ENCODE peak calls at places on chromosome 12, in ten cellular contexts. I is tibial artery; C is ovary; O is PC-3; A is lung; H is CD8-positive, alpha-beta memory T cell; Q is heart left ventricle; G is esophagus muscularis mucosa; J is neuronal stem cell; Z is Panc1. W is an unnamed sample. For H3K4me1, the result is how much of the 10 kb centered on the place peaks cover.

GRCh38 chr12:49568442-49568776 is 467 bp upstream of the MCRS1 start:
- DNase-seq in Z (no peak), A (no peak), H (no peak), Q (no peak), J (no peak), G (no peak), C (no peak), I (no peak), O (no peak), W (no peak)

GRCh38 chr12:8780389-8780788 is 42.0 kb upstream of the A2ML1 start:
- DNase-seq in H (no peak), A (no peak), J (no peak), I (no peak), Z (peak), C (no peak), Q (no peak), O (peak), G (no peak), W (peak)

GRCh38 chr12:103326190-103326589 is 169.6 kb downstream of the C12orf42 start:
- DNase-seq in J (peak), Q (no peak), G (no peak), O (peak), H (no peak), C (no peak), I (no peak), Z (no peak), A (no peak), W (peak)

GRCh38 chr12:103495783-103496456 is at the start of gene C12orf42:
- DNase-seq in A (no peak), Z (peak), Q (no peak), O (peak), I (no peak), J (peak), G (no peak), C (no peak), H (no peak), W (no peak)

GRCh38 chr12:80188566-80188965 is 89.2 kb downstream of the OTOGL start:
- DNase-seq in Z (no peak), G (no peak), H (no peak), J (no peak), Q (no peak), C (no peak), A (no peak), O (no peak), I (no peak), W (no peak)

GRCh38 chr12:102051431-102051965 is 10.3 kb downstream of the WASHC3 start:
- DNase-seq in A (no peak), O (no peak), J (no peak), Q (no peak), H (no peak), G (no peak), I (no peak), C (no peak), Z (no peak), W (no peak)

GRCh38 chr12:124676725-124677462 is 109.5 kb upstream of the NCOR2 start:
- DNase-seq in C (no peak), G (no peak), J (no peak), Z (no peak), O (no peak), A (no peak), H (no peak), Q (no peak), I (no peak), W (no peak)

GRCh38 chr12:66132408-66132807 is 1.9 kb upstream of the LLPH start:
- DNase-seq in C (no peak), G (no peak), I (no peak), O (peak), A (no peak), Z (peak), J (no peak), Q (peak), H (no peak), W (peak)

GRCh38 chr12:9702239-9702638 is 30.7 kb downstream of the CLECL1 start:
- DNase-seq in C (no peak), G (no peak), Q (no peak), Z (no peak), I (no peak), J (no peak), A (no peak), H (no peak), O (no peak), W (no peak)

GRCh38 chr12:95117178-95117599 is 43.8 kb upstream of the NR2C1 start:
- DNase-seq in J (peak), H (peak), A (peak), C (peak), I (peak), G (no peak), Z (no peak), O (peak), Q (peak), W (peak)

GRCh38 chr12:16474801-16475200 is 127.4 kb downstream of the MGST1 start:
- DNase-seq in J (no peak), O (no peak), Z (no peak), A (no peak), H (no peak), G (no peak), C (no peak), I (no peak), Q (no peak), W (no peak)

GRCh38 chr12:129847063-129847462 is 56.8 kb downstream of the TMEM132D start:
- DNase-seq in G (no peak), C (no peak), J (no peak), A (no peak), I (no peak), H (no peak), Z (no peak), Q (no peak), O (no peak), W (no peak)

DNA sequence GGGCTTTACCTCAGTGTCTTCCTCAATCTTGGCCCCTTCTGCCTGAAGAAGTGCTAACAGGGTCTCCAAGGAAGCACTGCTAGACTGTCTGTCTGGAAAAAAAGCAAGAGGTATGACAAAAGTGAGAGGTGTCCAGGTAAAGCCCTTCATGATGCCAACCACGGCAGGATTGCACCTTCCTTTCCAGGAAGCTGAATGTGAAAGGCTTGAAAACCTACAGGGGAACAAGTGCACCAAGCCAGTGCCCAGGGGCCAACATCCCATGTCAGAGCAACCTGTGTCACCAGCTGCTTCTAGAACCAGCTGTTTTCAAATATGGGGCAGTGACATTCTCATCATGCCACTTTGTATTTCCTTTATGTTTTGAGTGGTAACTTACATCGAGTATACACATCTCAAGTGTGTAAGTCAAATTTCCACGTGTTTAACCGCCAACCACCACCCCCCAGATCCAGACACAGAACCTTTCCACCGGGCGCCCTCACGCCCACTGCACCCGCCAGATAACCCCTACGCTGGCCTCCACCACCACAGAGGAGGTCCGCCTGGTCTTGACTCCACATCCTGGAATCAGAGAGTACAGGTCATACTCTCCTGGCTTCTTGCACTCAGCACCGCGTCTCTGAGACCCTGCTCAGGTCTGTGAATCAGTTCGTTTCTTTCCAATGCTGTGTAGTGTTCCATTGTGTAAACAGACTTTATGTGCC is 27.3 kb downstream of the VPS37B start:
- DNase-seq in Q (no peak), I (peak), C (no peak), A (no peak), G (no peak), H (no peak), O (no peak), Z (no peak), J (no peak), W (no peak)
- H3K4me1 ChIP-seq in Q (half or more), I (under half), C (under half), A (under half), G (half or more), H (under half), O (under half), Z (half or more), J (under half), W (under half)

DNA sequence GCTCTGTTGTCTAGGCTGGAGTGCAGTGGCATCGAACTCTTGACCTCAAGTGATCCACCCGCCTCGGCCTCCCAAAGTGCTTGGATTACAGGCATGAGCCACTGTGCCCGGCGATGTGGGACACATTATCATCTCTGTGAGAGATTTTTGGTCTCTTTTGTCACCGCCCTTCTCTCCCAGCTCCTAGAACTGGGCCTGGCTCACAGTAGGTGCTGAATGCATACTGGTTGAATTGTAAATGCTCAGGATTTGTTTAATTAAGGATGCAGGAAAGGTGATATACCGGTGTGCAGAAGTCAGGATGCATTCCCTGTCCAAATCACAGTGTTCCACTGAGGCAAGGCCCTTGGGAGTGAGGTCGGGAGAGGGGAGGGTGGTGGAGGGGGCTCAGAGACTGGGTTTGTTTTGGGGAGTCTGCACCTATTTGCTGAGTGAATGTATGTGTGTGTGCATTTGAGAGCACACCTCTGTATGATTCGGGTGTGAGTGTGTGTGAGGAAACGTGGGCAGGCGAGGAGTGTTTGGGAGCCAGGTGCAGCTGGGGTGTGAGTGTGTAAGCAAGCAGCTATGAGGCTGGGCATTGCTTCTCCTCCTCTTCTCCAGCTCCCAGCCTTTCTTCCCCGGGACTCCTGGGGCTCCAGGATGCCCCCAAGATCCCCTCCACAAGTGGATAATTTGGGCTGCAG is 1.0 kb upstream of the KRT18 start:
- DNase-seq in O (no peak), Z (no peak), I (no peak), G (no peak), Q (no peak), C (no peak), J (no peak), H (no peak), A (no peak), W (no peak)
- H3K4me1 ChIP-seq in O (half or more), Z (half or more), I (under half), G (under half), Q (under half), C (under half), J (under half), H (under half), A (under half), W (half or more)

DNA sequence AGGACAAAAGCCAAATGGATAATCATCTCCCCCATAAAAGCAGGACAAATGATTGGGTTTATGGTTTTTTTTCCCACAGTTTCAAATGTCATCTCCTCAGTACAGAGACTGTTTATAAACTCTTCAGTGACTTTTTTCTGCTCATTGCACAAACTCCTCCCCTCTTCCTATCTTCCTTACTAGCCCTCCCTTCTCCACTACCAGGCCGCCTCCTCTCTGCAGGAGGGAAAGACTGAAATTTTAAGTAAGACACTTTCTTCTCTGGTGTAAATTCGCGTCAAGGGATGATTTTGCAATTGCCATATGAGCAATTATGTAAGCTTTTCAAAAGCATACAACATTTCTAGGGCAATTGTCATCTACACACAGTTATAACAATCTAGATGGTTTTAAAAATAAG is 37.0 kb downstream of the BTG1 start:
- DNase-seq in Z (no peak), H (no peak), I (no peak), C (peak), A (no peak), Q (peak), G (no peak), O (no peak), J (no peak), W (no peak)
- H3K4me1 ChIP-seq in Z (half or more), H (half or more), I (under half), C (under half), A (under half), Q (under half), G (under half), O (under half), J (under half), W (under half)

DNA sequence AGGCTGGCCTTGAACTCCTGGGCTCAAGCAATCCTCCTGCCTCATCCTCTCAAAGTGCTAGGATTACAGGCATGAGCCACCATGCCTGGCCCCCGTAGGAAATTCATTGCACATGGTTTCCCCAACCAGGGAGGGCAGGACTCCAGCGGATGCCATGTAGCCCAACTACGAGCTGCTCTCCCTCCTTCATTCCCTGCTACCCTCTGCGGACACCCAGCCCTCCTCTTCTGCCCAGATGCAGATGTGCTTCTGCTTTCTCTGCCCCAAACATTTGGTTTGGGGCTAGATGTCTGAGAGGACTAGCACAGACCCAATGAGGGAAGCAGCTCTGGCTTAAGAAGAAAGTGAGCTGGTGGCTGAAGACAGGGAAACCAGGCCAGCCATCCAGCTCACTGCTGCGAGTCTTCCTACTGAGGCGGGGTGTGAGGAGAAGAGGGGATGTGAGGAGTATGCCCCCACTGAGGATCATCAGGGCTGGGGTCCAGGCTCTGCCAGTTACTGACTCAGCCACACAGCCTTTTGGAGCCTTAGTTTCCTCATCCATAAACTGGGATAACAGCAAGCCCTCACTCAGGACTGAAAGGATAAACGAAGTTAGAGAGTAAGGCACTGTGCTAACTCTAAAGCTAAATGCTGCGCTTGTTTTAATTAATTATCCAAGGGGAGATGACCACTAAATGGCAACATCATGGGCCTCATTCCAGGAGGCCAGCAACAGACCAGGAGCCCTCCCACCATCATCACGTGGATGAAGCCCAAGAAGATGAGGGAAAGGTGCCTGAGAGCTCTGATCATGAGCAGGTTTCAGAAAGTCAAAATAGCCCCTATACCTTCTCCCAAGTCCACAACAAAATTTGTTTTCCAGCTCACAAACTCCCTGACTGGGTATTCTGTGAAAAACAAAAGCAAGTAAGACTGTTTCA is 10.9 kb downstream of the CTDSP2 start:
- DNase-seq in C (no peak), A (no peak), H (no peak), Z (no peak), J (no peak), Q (no peak), G (no peak), I (no peak), O (no peak), W (no peak)
- H3K4me1 ChIP-seq in C (half or more), A (half or more), H (half or more), Z (half or more), J (under half), Q (half or more), G (half or more), I (under half), O (under half), W (half or more)

GRCh38 chr12:53388932-53389331 is 9.0 kb downstream of the SP1 start:
- DNase-seq in J (no peak), G (no peak), Q (no peak), I (no peak), Z (no peak), A (no peak), O (no peak), C (no peak), H (no peak), W (no peak)
- H3K4me1 ChIP-seq in J (under half), G (half or more), Q (half or more), I (under half), Z (under half), A (under half), O (under half), C (under half), H (under half), W (half or more)

DNA sequence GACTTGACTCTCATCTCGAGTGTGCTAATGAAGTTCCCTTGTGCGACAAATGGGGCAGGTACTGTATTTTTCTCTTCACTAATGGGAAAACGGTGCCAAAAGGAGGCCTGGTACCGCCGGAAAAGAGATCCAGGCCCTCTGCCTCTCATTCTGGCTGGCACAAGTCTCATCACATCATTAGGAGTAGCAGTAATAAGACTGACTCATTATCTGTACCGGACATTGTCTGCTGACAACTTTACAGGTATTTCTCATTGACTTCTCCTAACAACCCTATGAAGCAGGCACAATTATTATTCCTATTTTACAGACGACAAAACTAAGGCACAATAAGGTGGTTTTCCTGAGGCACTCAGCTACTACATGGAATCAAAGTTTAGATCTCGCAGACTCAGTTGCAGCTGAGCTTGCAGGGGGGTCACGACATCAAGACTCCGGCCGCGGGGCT is 651 bp downstream of the APPL2 start:
- DNase-seq in Q (no peak), C (no peak), H (no peak), J (no peak), O (peak), G (no peak), Z (no peak), A (no peak), I (no peak), W (no peak)
- H3K4me1 ChIP-seq in Q (under half), C (under half), H (under half), J (under half), O (under half), G (half or more), Z (under half), A (under half), I (under half), W (half or more)

DNA sequence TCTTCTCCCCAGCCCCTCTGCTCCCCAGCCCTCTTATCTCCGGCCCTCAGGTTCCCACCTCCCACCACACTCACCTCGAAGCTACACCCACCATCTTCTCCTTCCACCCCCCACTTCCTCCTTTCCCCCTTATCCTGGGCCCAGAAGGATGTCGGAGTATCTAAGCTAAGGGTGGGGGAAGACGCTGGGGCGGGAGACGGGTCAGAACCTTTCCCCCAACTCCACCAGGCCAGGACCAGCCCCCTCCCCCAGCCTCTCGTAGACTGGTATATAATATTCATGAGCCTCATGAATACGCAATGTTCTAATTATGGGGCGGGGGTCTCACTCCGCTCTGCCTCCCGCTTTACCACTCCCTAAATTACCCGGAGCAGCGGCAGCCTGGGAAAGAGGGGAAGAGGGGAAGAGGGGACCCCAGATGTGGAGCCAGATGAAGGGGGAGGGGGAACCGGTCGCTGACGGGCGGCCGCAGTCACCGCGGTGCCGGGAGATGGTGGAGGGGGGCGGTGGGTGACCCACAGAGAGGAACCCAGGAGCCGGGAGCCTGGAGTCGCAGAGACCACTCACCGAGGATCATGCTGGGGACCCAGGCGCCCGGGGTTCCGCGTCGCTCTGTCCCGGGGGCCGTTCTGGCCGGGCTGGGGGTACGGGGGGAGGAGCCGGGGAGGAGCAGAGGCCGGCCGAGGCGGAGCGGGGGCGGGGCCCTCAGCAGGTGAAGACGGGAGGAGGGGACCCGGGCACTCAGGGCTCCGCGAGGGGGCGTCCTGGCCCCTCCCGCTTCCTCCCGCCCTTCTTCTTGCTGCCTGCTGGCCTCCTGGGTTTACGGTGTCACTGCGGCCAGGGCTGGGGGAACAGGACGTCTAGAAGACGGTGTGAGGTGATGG is 6.4 kb upstream of the ZNF385A start:
- DNase-seq in I (no peak), Q (no peak), C (peak), J (no peak), A (no peak), Z (no peak), O (peak), G (no peak), H (peak), W (no peak)
- H3K4me1 ChIP-seq in I (under half), Q (under half), C (under half), J (half or more), A (under half), Z (under half), O (under half), G (under half), H (under half), W (under half)

GRCh38 chr12:109953656-109954055 is 42.5 kb downstream of the GIT2 start:
- DNase-seq in Q (no peak), Z (no peak), C (no peak), H (no peak), O (no peak), G (no peak), I (no peak), J (no peak), A (no peak), W (no peak)
- H3K4me1 ChIP-seq in Q (under half), Z (under half), C (under half), H (under half), O (under half), G (under half), I (under half), J (under half), A (under half), W (under half)